ENCODE peak calls at places on chromosomes 2 and 18, in five cellular contexts. H is esophagus squamous epithelium, R is OCI-LY7, N is right lobe of liver, V is A549. Y is an unnamed sample.

GRCh38 chr18:830315-830901 is 18.4 kb upstream of the YES1 start:
- DNase-seq in H (no peak), R (peak), N (no peak), V (no peak), Y (no peak)

GRCh38 chr2:190255668-190256067 is 64.0 kb downstream of the HIBCH start:
- DNase-seq in H (no peak), R (no peak), N (no peak), V (no peak), Y (no peak)

GRCh38 chr2:47401789-47402554 is 984 bp upstream of the MSH2 start:
- DNase-seq in H (no peak), R (no peak), N (no peak), V (no peak), Y (no peak)

GRCh38 chr18:6542296-6542695 is 127.6 kb upstream of the L3MBTL4 start:
- DNase-seq in H (no peak), R (no peak), N (no peak), V (no peak), Y (no peak)

GRCh38 chr2:32003791-32004190 is 7.0 kb downstream of the MEMO1 start:
- DNase-seq in H (no peak), R (no peak), N (no peak), V (no peak), Y (no peak)

GRCh38 chr2:238847841-238848565 is at the start of gene TWIST2:
- DNase-seq in H (no peak), R (no peak), N (no peak), V (peak), Y (peak)

GRCh38 chr2:176147790-176148496 is 3.4 kb upstream of the HOXD4 start:
- DNase-seq in H (no peak), R (no peak), N (no peak), V (no peak), Y (peak)

GRCh38 chr2:16105178-16105663 is 164.9 kb downstream of the MYCN start:
- DNase-seq in H (no peak), R (no peak), N (no peak), V (no peak), Y (no peak)

GRCh38 chr18:45760443-45761036 is 36.6 kb downstream of the SLC14A1 start:
- DNase-seq in H (no peak), R (no peak), N (no peak), V (no peak), Y (no peak)

GRCh38 chr2:239098288-239098970 is 250.5 kb downstream of the TWIST2 start:
- DNase-seq in H (no peak), R (no peak), N (no peak), V (no peak), Y (no peak)

GRCh38 chr18:23529597-23529996 is 26.3 kb downstream of the RMC1 start:
- DNase-seq in H (no peak), R (no peak), N (no peak), V (peak), Y (no peak)

GRCh38 chr2:69138247-69138754 is 125.3 kb downstream of the ANTXR1 start:
- DNase-seq in H (no peak), R (no peak), N (no peak), V (peak), Y (no peak)

GRCh38 chr2:96685592-96686459 is 43.3 kb downstream of the FER1L5 start:
- DNase-seq in H (no peak), R (no peak), N (no peak), V (no peak), Y (no peak)

GRCh38 chr2:40450066-40450841 is 1.6 kb downstream of the SLC8A1 start:
- DNase-seq in H (no peak), R (peak), N (peak), V (no peak), Y (no peak)

GRCh38 chr2:7523557-7524210 is 606.5 kb downstream of the RNF144A start:
- DNase-seq in H (no peak), R (no peak), N (no peak), V (no peak), Y (no peak)

GRCh38 chr18:37403788-37404187 is 161.8 kb downstream of the CELF4 start:
- DNase-seq in H (no peak), R (no peak), N (no peak), V (no peak), Y (no peak)

GRCh38 chr18:57738078-57738477 is 65.0 kb downstream of the ATP8B1 start:
- DNase-seq in H (no peak), R (no peak), N (peak), V (peak), Y (no peak)

GRCh38 chr2:136119717-136120675 is 2.0 kb upstream of the CXCR4 start:
- DNase-seq in H (no peak), R (no peak), N (no peak), V (no peak), Y (no peak)

GRCh38 chr18:78664048-78664447 is 315.6 kb upstream of the SALL3 start:
- DNase-seq in H (no peak), R (no peak), N (no peak), V (no peak), Y (no peak)

GRCh38 chr2:200445284-200445683 is 64.6 kb downstream of the KCTD18 start:
- DNase-seq in H (no peak), R (no peak), N (no peak), V (no peak), Y (no peak)

GRCh38 chr2:42421601-42422252 is 60.7 kb upstream of the COX7A2L start:
- DNase-seq in H (no peak), R (no peak), N (no peak), V (no peak), Y (no peak)

GRCh38 chr18:49177812-49178211 is 227.0 kb upstream of the SMAD7 start:
- DNase-seq in H (no peak), R (no peak), N (no peak), V (no peak), Y (no peak)

GRCh38 chr18:77191241-77191751 is 58.4 kb upstream of the GALR1 start:
- DNase-seq in H (no peak), R (no peak), N (no peak), V (no peak), Y (no peak)

GRCh38 chr18:58796205-58796604 is 68.5 kb upstream of the ZNF532 start:
- DNase-seq in H (no peak), R (no peak), N (no peak), V (no peak), Y (no peak)

GRCh38 chr2:174546519-174547506 is 50.8 kb downstream of the WIPF1 start:
- DNase-seq in H (no peak), R (peak), N (no peak), V (peak), Y (no peak)

GRCh38 chr2:191343796-191344338 is 98.7 kb downstream of the MYO1B start:
- DNase-seq in H (no peak), R (no peak), N (no peak), V (no peak), Y (no peak)

GRCh38 chr2:25252291-25253152 is 84.1 kb upstream of the POMC start:
- DNase-seq in H (no peak), R (no peak), N (peak), V (peak), Y (peak)

GRCh38 chr2:237932731-237933131 is 34.1 kb upstream of the UBE2F start:
- DNase-seq in H (no peak), R (no peak), N (no peak), V (no peak), Y (no peak)

GRCh38 chr2:10889741-10890215 is 22.0 kb upstream of the KCNF1 start:
- DNase-seq in H (no peak), R (no peak), N (no peak), V (no peak), Y (no peak)

GRCh38 chr2:187434342-187434785 is 13.7 kb downstream of the CALCRL start:
- DNase-seq in H (no peak), R (no peak), N (no peak), V (no peak), Y (no peak)

GRCh38 chr2:30161929-30162328 is 15.1 kb downstream of the YPEL5 start:
- DNase-seq in H (no peak), R (no peak), N (no peak), V (no peak), Y (no peak)

GRCh38 chr2:11898576-11898975 is 152.1 kb downstream of the LPIN1 start:
- DNase-seq in H (no peak), R (no peak), N (no peak), V (no peak), Y (no peak)

DNA sequence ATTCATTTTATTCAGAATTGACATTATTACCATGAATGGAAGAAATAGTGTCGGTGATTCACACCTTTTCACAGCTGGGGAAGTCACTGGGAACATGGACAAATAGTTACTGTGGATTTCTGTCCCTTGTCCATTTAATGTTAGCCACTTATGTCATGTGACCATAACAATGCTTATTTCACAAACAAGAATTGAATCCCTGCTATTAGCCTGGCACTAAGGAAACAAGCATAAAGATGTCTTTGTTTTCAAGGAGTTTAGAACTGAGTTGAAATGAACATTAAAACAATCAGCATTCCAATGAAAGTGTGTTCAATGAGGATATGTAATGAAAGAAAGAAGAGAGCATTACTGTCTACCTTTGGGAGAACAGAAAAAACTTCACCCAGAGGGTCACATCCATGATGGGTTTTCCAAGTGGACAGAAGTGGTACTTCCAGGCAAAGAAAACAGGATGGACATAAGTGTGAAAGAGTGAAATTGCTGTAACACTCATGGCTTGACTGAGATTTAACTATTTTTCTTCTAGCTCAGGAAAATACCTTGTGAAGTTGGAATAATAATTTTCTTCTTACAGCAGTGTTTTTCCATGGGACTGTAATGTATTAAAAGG is 324.5 kb upstream of the UBE2E3 start:
- DNase-seq in H (no peak), R (no peak), N (no peak), V (peak), Y (no peak)
- TF ChIP-seq CTCF in H (peak), R (no peak), N (no peak), V (no peak), Y (no peak)

GRCh38 chr2:241545523-241546473 is 12.7 kb upstream of the BOK start:
- DNase-seq in H (no peak), R (no peak), N (no peak), V (no peak), Y (no peak)
- H3K27ac ChIP-seq in H (peak), R (no peak), N (no peak), V (no peak), Y (no peak)

GRCh38 chr2:24164416-24164973 is 10.4 kb upstream of the FAM228A start:
- DNase-seq in H (no peak), R (peak), N (peak), V (peak), Y (no peak)
- TF ChIP-seq CTCF in H (peak), R (peak), N (peak), V (peak), Y (peak)

GRCh38 chr2:215619022-215619958 is 183.4 kb upstream of the FN1 start:
- DNase-seq in H (no peak), R (no peak), N (no peak), V (peak), Y (no peak)

GRCh38 chr2:215619989-215620388 is 184.1 kb upstream of the FN1 start:
- DNase-seq in H (no peak), R (no peak), N (peak), V (peak), Y (no peak)

GRCh38 chr2:215622836-215623235 is 187.0 kb upstream of the FN1 start:
- DNase-seq in H (no peak), R (no peak), N (no peak), V (no peak), Y (no peak)

GRCh38 chr2:215620528-215620927 is 184.7 kb upstream of the FN1 start:
- DNase-seq in H (no peak), R (no peak), N (no peak), V (no peak), Y (no peak)

DNA sequence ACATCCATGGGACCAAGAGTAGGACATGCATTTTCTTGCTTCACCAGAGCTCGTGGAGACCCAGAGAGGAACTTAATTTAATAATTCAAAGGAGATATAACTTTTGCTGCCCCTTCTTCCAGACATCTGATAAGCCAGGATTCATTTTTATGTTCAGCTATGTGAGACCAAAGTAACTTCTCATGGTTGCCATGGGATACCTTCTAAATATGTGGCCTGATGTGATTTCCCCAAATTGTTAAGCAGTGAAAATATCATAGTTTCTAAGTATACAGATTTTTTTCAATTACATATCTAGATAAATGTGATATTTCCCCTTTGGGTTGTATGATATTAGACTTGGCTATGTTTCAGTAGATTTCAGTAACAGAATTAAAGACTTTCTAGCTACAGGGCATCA is 185.5 kb upstream of the FN1 start:
- DNase-seq in H (no peak), R (no peak), N (no peak), V (no peak), Y (no peak)
- H3K27ac ChIP-seq in H (no peak), R (no peak), N (no peak), V (peak), Y (peak)